ENCODE peak calls at places on chromosomes 16 and 17, in six cellular contexts. T is AG10803, N is neural progenitor cell, V is PC-3, X is heart right ventricle, L is left ventricle myocardium inferior. Y is an unnamed sample.

GRCh38 chr16:4017807-4018206 is 98.4 kb downstream of the ADCY9 start:
- DNase-seq in X (no peak), N (no peak), L (no peak), V (no peak), T (no peak), Y (no peak)

GRCh38 chr16:48405907-48406306 is 20.7 kb upstream of the SIAH1 start:
- DNase-seq in V (no peak), X (no peak), T (no peak), L (no peak), N (no peak), Y (no peak)

GRCh38 chr17:50837286-50837979 is 2.0 kb downstream of the WFIKKN2 start:
- DNase-seq in X (no peak), T (no peak), L (no peak), V (no peak), N (no peak), Y (no peak)

GRCh38 chr17:81419333-81419885 is 24.2 kb downstream of the BAHCC1 start:
- DNase-seq in V (peak), T (peak), X (peak), L (peak), N (peak), Y (no peak)

GRCh38 chr16:69064789-69065313 is 40.6 kb upstream of the HAS3 start:
- DNase-seq in N (peak), T (no peak), V (no peak), L (no peak), X (no peak), Y (peak)

GRCh38 chr16:49462356-49462988 is 88.9 kb downstream of the C16orf78 start:
- DNase-seq in N (no peak), L (no peak), V (no peak), X (no peak), T (no peak), Y (no peak)

GRCh38 chr17:65539867-65540266 is 21.6 kb downstream of the AXIN2 start:
- DNase-seq in N (no peak), V (no peak), T (no peak), L (no peak), X (no peak), Y (no peak)

GRCh38 chr17:79574108-79574507 is 36.7 kb downstream of the RBFOX3 start:
- DNase-seq in N (no peak), X (no peak), V (peak), L (no peak), T (no peak), Y (no peak)

GRCh38 chr17:64130559-64131001 is 636 bp upstream of the ERN1 start:
- DNase-seq in N (no peak), T (peak), L (no peak), V (peak), X (peak), Y (no peak)

GRCh38 chr16:70476272-70477020 is 22.1 kb downstream of the FCSK start:
- DNase-seq in V (peak), L (no peak), X (no peak), T (peak), N (no peak), Y (peak)

GRCh38 chr16:84482951-84483881 is 21.2 kb downstream of the MEAK7 start:
- DNase-seq in N (no peak), X (no peak), T (no peak), L (no peak), V (no peak), Y (no peak)

GRCh38 chr16:53707671-53708070 is 3.7 kb downstream of the FTO start:
- DNase-seq in T (no peak), V (no peak), X (no peak), L (no peak), N (no peak), Y (no peak)

GRCh38 chr16:89113152-89113547 is 19.5 kb downstream of the ACSF3 start:
- DNase-seq in L (peak), V (no peak), N (no peak), T (no peak), X (no peak), Y (no peak)

GRCh38 chr16:54540525-54541180 is 254.1 kb upstream of the IRX3 start:
- DNase-seq in L (no peak), V (no peak), X (no peak), N (no peak), T (no peak), Y (no peak)

GRCh38 chr17:31830971-31831755 is 27.9 kb downstream of the COPRS start:
- DNase-seq in N (no peak), T (peak), L (no peak), V (no peak), X (no peak), Y (no peak)

GRCh38 chr17:4490109-4490591 is 8.5 kb upstream of the SPNS2 start:
- DNase-seq in X (no peak), N (no peak), L (no peak), T (no peak), V (no peak), Y (no peak)

GRCh38 chr16:72989203-72989991 is 58.5 kb downstream of the ZFHX3 start:
- DNase-seq in T (peak), N (no peak), L (no peak), X (no peak), V (peak), Y (peak)

GRCh38 chr17:14294876-14295275 is 6.0 kb upstream of the HS3ST3B1 start:
- DNase-seq in X (no peak), L (no peak), T (no peak), V (no peak), N (no peak), Y (no peak)

GRCh38 chr17:28151001-28151400 is 108.5 kb downstream of the NLK start:
- DNase-seq in N (peak), L (no peak), T (peak), X (no peak), V (no peak), Y (no peak)

GRCh38 chr17:11240841-11241610 is at the start of gene SHISA6:
- DNase-seq in T (no peak), L (no peak), N (peak), X (no peak), V (no peak), Y (no peak)

GRCh38 chr17:16473286-16474011 is 18.5 kb downstream of the LRRC75A start:
- DNase-seq in X (no peak), N (no peak), L (no peak), V (no peak), T (no peak), Y (no peak)

GRCh38 chr17:57541049-57541448 is 204.1 kb downstream of the CCDC182 start:
- DNase-seq in N (no peak), V (no peak), L (no peak), X (no peak), T (no peak), Y (no peak)

GRCh38 chr17:78560731-78561130 is 16.5 kb downstream of the DNAH17 start:
- DNase-seq in N (no peak), V (no peak), T (no peak), X (no peak), L (no peak), Y (no peak)

GRCh38 chr16:19497181-19497580 is 24.7 kb downstream of the GDE1 start:
- DNase-seq in X (no peak), V (no peak), T (no peak), L (no peak), N (no peak), Y (no peak)

GRCh38 chr16:79089735-79090284 is 510.7 kb downstream of the MAF start:
- DNase-seq in X (peak), N (no peak), T (no peak), V (no peak), L (no peak), Y (no peak)

GRCh38 chr16:80200079-80200478 is 340.7 kb upstream of the DYNLRB2 start:
- DNase-seq in L (no peak), T (no peak), V (no peak), N (no peak), X (no peak), Y (no peak)

GRCh38 chr17:2143332-2143731 is 88.4 kb downstream of the HIC1 start:
- DNase-seq in N (no peak), V (no peak), X (no peak), L (no peak), T (no peak), Y (no peak)
- H3K4me3 ChIP-seq in N (no peak), V (no peak), X (no peak), L (no peak), T (no peak), Y (no peak)

DNA sequence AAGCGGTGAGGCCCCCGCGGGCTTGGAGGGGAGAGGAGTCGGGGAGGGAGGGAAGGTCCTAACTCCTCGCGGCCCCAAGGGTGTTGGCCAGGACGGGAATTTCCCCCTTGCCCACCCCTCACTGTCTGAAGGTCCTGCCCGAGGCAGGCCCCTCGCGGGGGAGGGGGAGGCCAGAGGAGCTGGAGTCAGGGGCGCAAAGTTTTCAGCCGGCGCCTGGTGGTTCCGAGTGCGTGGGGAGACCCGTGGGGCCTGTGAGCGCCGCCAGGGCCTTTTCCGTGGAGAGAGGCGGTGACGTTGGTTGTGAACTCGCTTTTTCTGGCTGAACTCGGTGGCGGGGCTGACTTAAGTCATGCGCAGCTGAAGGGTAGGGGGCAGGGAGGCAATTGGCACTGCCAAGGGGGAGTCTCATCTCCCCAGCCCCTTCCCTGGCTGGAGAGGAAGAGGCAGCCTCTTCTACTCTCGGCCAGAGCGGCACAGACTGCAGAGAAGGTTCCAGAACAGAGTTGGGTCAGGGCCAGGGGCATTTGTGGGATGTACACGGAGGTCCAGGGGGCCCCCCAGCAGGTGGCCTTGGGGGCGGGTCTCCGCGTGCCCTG is 1.5 kb downstream of the CACNA1H start:
- DNase-seq in T (no peak), X (peak), V (no peak), N (peak), L (no peak), Y (no peak)
- H3K4me3 ChIP-seq in T (no peak), X (peak), V (peak), N (peak), L (peak), Y (peak)

DNA sequence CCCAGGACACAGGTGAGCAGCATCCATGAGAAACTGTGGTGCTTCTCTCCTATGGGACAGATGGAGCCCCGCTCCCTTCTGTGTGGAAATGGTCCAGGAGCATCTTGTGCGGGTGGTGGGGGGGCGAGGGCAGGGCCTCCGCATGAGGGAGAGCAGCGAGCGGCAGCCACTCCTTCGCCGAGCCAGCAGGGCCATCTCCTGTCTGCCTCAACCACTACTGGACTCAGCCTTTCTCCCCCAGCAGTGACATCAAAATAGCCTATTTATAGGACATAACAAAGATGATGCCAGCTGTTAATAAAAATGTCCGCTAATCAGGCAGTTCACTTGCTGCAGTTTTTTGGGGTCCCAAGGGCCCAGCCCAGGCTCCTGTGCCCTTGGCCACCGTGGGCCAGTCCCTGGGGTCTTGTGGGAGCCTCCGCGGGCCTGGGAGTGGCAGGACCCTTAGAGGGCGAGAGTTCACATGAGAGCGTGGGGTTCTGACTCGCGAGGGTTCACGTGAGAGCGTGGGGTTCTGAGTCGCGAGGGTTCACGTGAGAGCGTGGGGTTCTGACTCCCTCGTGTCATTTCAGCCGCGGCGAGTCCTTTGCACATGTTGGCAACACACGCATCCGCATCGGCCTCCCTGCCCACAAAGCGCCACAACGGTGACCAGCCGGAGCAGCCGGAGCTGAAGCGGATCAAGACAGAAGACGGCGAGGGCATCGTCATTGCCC is 47.4 kb downstream of the WDR45B start:
- DNase-seq in L (no peak), X (no peak), T (no peak), V (no peak), N (no peak), Y (no peak)
- H3K4me3 ChIP-seq in L (no peak), X (no peak), T (no peak), V (no peak), N (no peak), Y (no peak)

GRCh38 chr16:13958438-13958837 is 38.5 kb downstream of the ERCC4 start:
- DNase-seq in L (no peak), X (no peak), V (no peak), T (no peak), N (no peak), Y (no peak)

GRCh38 chr16:13961099-13961811 is 41.3 kb downstream of the ERCC4 start:
- DNase-seq in X (no peak), V (no peak), T (no peak), N (no peak), L (no peak), Y (no peak)

GRCh38 chr16:13956635-13957196 is 36.8 kb downstream of the ERCC4 start:
- DNase-seq in L (no peak), N (no peak), T (no peak), V (no peak), X (no peak), Y (no peak)

GRCh38 chr16:13959626-13960025 is 39.7 kb downstream of the ERCC4 start:
- DNase-seq in L (no peak), T (no peak), X (no peak), V (no peak), N (no peak), Y (no peak)

DNA sequence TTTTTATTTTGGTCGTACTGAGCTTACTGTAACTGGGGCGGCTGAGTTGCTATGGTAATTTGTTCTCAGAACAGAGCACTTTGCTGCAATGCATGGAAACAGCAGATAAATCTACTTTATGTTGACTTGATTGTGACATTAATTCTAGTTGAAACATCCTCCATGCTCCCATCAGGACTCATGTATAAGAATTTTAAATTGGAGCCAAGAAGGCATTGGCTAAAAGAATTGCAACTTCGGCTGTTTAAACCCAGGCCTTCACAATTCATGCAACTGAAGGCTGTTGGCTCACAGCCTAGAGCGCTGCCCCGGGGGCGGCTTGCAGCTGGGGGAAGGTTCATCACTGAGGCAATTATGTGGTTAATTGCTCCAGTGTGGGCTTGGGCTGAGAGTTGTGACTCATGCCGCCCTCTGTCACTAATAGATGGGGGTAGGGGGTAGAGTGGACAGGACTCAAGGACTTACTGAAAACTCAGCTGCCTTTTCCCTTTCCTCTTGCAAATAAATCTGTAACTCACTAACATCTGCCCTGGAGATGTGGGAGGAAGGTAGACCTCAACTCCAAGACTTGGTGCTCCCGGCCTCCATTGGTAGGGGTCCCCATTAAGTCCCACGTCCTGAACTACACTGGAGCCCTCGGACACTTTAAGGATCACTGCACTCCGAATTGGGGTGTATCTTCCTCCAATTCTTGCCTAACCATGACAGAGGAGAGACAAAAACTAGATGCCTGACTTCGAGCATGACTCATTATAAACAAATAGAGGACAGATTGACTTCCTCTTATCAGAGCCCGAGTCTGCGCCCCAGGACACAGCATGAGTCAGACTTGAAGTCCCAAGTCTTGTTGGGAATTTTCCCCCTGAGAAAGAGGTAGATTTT is 37.5 kb downstream of the ERCC4 start:
- DNase-seq in X (peak), T (peak), L (peak), V (peak), N (peak), Y (peak)
- H3K4me3 ChIP-seq in X (peak), T (peak), L (peak), V (peak), N (no peak), Y (peak)

GRCh38 chr17:7392696-7393612 is 1.4 kb downstream of the PLSCR3 start:
- DNase-seq in V (no peak), N (peak), X (no peak), T (no peak), L (no peak), Y (peak)
- H3K4me3 ChIP-seq in V (peak), N (peak), X (peak), T (peak), L (peak), Y (peak)

GRCh38 chr17:75634376-75634740 is 1.1 kb downstream of the SMIM5 start:
- DNase-seq in X (no peak), T (no peak), V (no peak), L (no peak), N (peak), Y (no peak)
- H3K4me3 ChIP-seq in X (peak), T (no peak), V (no peak), L (peak), N (peak), Y (no peak)